ENCODE peak calls at places on chromosomes 16 and 17, in six cellular contexts. One of them, this sample, is unnamed.

GRCh38 chr17:691423-691822 is 23.2 kb downstream of the VPS53 start:
- DNase-seq in Calu3: no peak
- DNase-seq in stimulated activated naive B cell treated with anti-CD40 and anti-IgM and Interleukin-4, amounts not matched to agents 10 μg/mL and 1 μg/mL and 100 μg/mL, for 72 hours: no peak
- DNase-seq in transverse colon: no peak
- DNase-seq in AG08395: peak; percentile 57
- DNase-seq in Kasumi-1: no peak
- DNase-seq in this sample: no peak

GRCh38 chr17:4986951-4987766 is at the start of gene CAMTA2:
- DNase-seq in Calu3: peak; percentile 82
- DNase-seq in stimulated activated naive B cell treated with anti-CD40 and anti-IgM and Interleukin-4, amounts not matched to agents 10 μg/mL and 1 μg/mL and 100 μg/mL, for 72 hours: peak; percentile 71
- DNase-seq in transverse colon: peak; percentile 93
- DNase-seq in AG08395: peak; percentile 86
- DNase-seq in Kasumi-1: peak; percentile 58
- DNase-seq in this sample: peak; percentile 91

GRCh38 chr16:29663020-29663828 is at the start of gene SPN:
- DNase-seq in Calu3: no peak
- DNase-seq in stimulated activated naive B cell treated with anti-CD40 and anti-IgM and Interleukin-4, amounts not matched to agents 10 μg/mL and 1 μg/mL and 100 μg/mL, for 72 hours: peak; percentile 46
- DNase-seq in transverse colon: peak; percentile 33
- DNase-seq in AG08395: no peak
- DNase-seq in Kasumi-1: peak; percentile 63
- DNase-seq in this sample: no peak

GRCh38 chr17:44759096-44759915 is 518 bp downstream of the ADAM11 start:
- DNase-seq in Calu3: no peak
- DNase-seq in stimulated activated naive B cell treated with anti-CD40 and anti-IgM and Interleukin-4, amounts not matched to agents 10 μg/mL and 1 μg/mL and 100 μg/mL, for 72 hours: no peak
- DNase-seq in transverse colon: no peak
- DNase-seq in AG08395: peak; percentile 39
- DNase-seq in Kasumi-1: no peak
- DNase-seq in this sample: no peak

GRCh38 chr16:53898993-53899392 is 195.0 kb downstream of the FTO start:
- DNase-seq in Calu3: no peak
- DNase-seq in stimulated activated naive B cell treated with anti-CD40 and anti-IgM and Interleukin-4, amounts not matched to agents 10 μg/mL and 1 μg/mL and 100 μg/mL, for 72 hours: no peak
- DNase-seq in transverse colon: no peak
- DNase-seq in AG08395: no peak
- DNase-seq in Kasumi-1: no peak
- DNase-seq in this sample: no peak

GRCh38 chr16:72560617-72561016 is 388.7 kb upstream of the PMFBP1 start:
- DNase-seq in Calu3: no peak
- DNase-seq in stimulated activated naive B cell treated with anti-CD40 and anti-IgM and Interleukin-4, amounts not matched to agents 10 μg/mL and 1 μg/mL and 100 μg/mL, for 72 hours: no peak
- DNase-seq in transverse colon: no peak
- DNase-seq in AG08395: no peak
- DNase-seq in Kasumi-1: no peak
- DNase-seq in this sample: no peak

GRCh38 chr17:73182616-73183310 is 10.1 kb upstream of the COG1 start:
- DNase-seq in Calu3: no peak
- DNase-seq in stimulated activated naive B cell treated with anti-CD40 and anti-IgM and Interleukin-4, amounts not matched to agents 10 μg/mL and 1 μg/mL and 100 μg/mL, for 72 hours: no peak
- DNase-seq in transverse colon: no peak
- DNase-seq in AG08395: no peak
- DNase-seq in Kasumi-1: no peak
- DNase-seq in this sample: peak; percentile 64

GRCh38 chr16:89712476-89712805 is 8.3 kb downstream of the VPS9D1 start:
- DNase-seq in Calu3: no peak
- DNase-seq in stimulated activated naive B cell treated with anti-CD40 and anti-IgM and Interleukin-4, amounts not matched to agents 10 μg/mL and 1 μg/mL and 100 μg/mL, for 72 hours: no peak
- DNase-seq in transverse colon: no peak
- DNase-seq in AG08395: no peak
- DNase-seq in Kasumi-1: no peak
- DNase-seq in this sample: no peak

GRCh38 chr17:41697122-41697962 is 8.7 kb downstream of the EIF1 start:
- DNase-seq in Calu3: no peak
- DNase-seq in stimulated activated naive B cell treated with anti-CD40 and anti-IgM and Interleukin-4, amounts not matched to agents 10 μg/mL and 1 μg/mL and 100 μg/mL, for 72 hours: no peak
- DNase-seq in transverse colon: peak; percentile 63
- DNase-seq in AG08395: peak; percentile 74
- DNase-seq in Kasumi-1: peak; percentile 46
- DNase-seq in this sample: peak; percentile 39

GRCh38 chr17:72863511-72864175 is 228.8 kb downstream of the SLC39A11 start:
- DNase-seq in Calu3: no peak
- DNase-seq in stimulated activated naive B cell treated with anti-CD40 and anti-IgM and Interleukin-4, amounts not matched to agents 10 μg/mL and 1 μg/mL and 100 μg/mL, for 72 hours: no peak
- DNase-seq in transverse colon: no peak
- DNase-seq in AG08395: no peak
- DNase-seq in Kasumi-1: no peak
- DNase-seq in this sample: no peak

GRCh38 chr16:27232061-27232841 is 28.9 kb downstream of the KDM8 start:
- DNase-seq in Calu3: no peak
- DNase-seq in stimulated activated naive B cell treated with anti-CD40 and anti-IgM and Interleukin-4, amounts not matched to agents 10 μg/mL and 1 μg/mL and 100 μg/mL, for 72 hours: peak; percentile 89
- DNase-seq in transverse colon: peak; percentile 68
- DNase-seq in AG08395: no peak
- DNase-seq in Kasumi-1: no peak
- DNase-seq in this sample: no peak

GRCh38 chr16:85634747-85635544 is 21.8 kb downstream of the GSE1 start:
- DNase-seq in Calu3: peak; percentile 21
- DNase-seq in stimulated activated naive B cell treated with anti-CD40 and anti-IgM and Interleukin-4, amounts not matched to agents 10 μg/mL and 1 μg/mL and 100 μg/mL, for 72 hours: no peak
- DNase-seq in transverse colon: no peak
- DNase-seq in AG08395: no peak
- DNase-seq in Kasumi-1: no peak
- DNase-seq in this sample: peak; percentile 48

GRCh38 chr16:12613992-12614661 is 189.6 kb downstream of the CPPED1 start:
- DNase-seq in Calu3: no peak
- DNase-seq in stimulated activated naive B cell treated with anti-CD40 and anti-IgM and Interleukin-4, amounts not matched to agents 10 μg/mL and 1 μg/mL and 100 μg/mL, for 72 hours: no peak
- DNase-seq in transverse colon: no peak
- DNase-seq in AG08395: no peak
- DNase-seq in Kasumi-1: no peak
- DNase-seq in this sample: no peak

GRCh38 chr17:78529871-78530670 is 47.1 kb downstream of the DNAH17 start:
- DNase-seq in Calu3: no peak
- DNase-seq in stimulated activated naive B cell treated with anti-CD40 and anti-IgM and Interleukin-4, amounts not matched to agents 10 μg/mL and 1 μg/mL and 100 μg/mL, for 72 hours: no peak
- DNase-seq in transverse colon: peak; percentile 54
- DNase-seq in AG08395: no peak
- DNase-seq in Kasumi-1: no peak
- DNase-seq in this sample: peak; percentile 40

GRCh38 chr17:41919840-41920579 is 1.3 kb upstream of the ACLY start:
- DNase-seq in Calu3: no peak
- DNase-seq in stimulated activated naive B cell treated with anti-CD40 and anti-IgM and Interleukin-4, amounts not matched to agents 10 μg/mL and 1 μg/mL and 100 μg/mL, for 72 hours: no peak
- DNase-seq in transverse colon: no peak
- DNase-seq in AG08395: no peak
- DNase-seq in Kasumi-1: no peak
- DNase-seq in this sample: no peak

GRCh38 chr16:50367777-50368409 is 895 bp downstream of the BRD7 start:
- DNase-seq in Calu3: no peak
- DNase-seq in stimulated activated naive B cell treated with anti-CD40 and anti-IgM and Interleukin-4, amounts not matched to agents 10 μg/mL and 1 μg/mL and 100 μg/mL, for 72 hours: no peak
- DNase-seq in transverse colon: no peak
- DNase-seq in AG08395: no peak
- DNase-seq in Kasumi-1: no peak
- DNase-seq in this sample: no peak

GRCh38 chr16:80932725-80933124 is 74.0 kb downstream of the CMC2 start:
- DNase-seq in Calu3: peak; percentile 56
- DNase-seq in stimulated activated naive B cell treated with anti-CD40 and anti-IgM and Interleukin-4, amounts not matched to agents 10 μg/mL and 1 μg/mL and 100 μg/mL, for 72 hours: no peak
- DNase-seq in transverse colon: peak; percentile 41
- DNase-seq in AG08395: peak; percentile 39
- DNase-seq in Kasumi-1: no peak
- DNase-seq in this sample: peak; percentile 28

GRCh38 chr17:79420318-79421243 is 190.3 kb downstream of the RBFOX3 start:
- DNase-seq in Calu3: no peak
- DNase-seq in stimulated activated naive B cell treated with anti-CD40 and anti-IgM and Interleukin-4, amounts not matched to agents 10 μg/mL and 1 μg/mL and 100 μg/mL, for 72 hours: peak; percentile 57
- DNase-seq in transverse colon: no peak
- DNase-seq in AG08395: peak; percentile 33
- DNase-seq in Kasumi-1: no peak
- DNase-seq in this sample: no peak

GRCh38 chr17:77085916-77086432 is 54.8 kb upstream of the SEC14L1 start:
- DNase-seq in Calu3: no peak
- DNase-seq in stimulated activated naive B cell treated with anti-CD40 and anti-IgM and Interleukin-4, amounts not matched to agents 10 μg/mL and 1 μg/mL and 100 μg/mL, for 72 hours: no peak
- DNase-seq in transverse colon: no peak
- DNase-seq in AG08395: no peak
- DNase-seq in Kasumi-1: peak; percentile 95
- DNase-seq in this sample: no peak

GRCh38 chr16:85036398-85037049 is 8.9 kb downstream of the KIAA0513 start:
- DNase-seq in Calu3: no peak
- DNase-seq in stimulated activated naive B cell treated with anti-CD40 and anti-IgM and Interleukin-4, amounts not matched to agents 10 μg/mL and 1 μg/mL and 100 μg/mL, for 72 hours: no peak
- DNase-seq in transverse colon: no peak
- DNase-seq in AG08395: no peak
- DNase-seq in Kasumi-1: no peak
- DNase-seq in this sample: no peak

GRCh38 chr16:46901709-46902108 is 17.5 kb downstream of the GPT2 start:
- DNase-seq in Calu3: no peak
- DNase-seq in stimulated activated naive B cell treated with anti-CD40 and anti-IgM and Interleukin-4, amounts not matched to agents 10 μg/mL and 1 μg/mL and 100 μg/mL, for 72 hours: no peak
- DNase-seq in transverse colon: no peak
- DNase-seq in AG08395: no peak
- DNase-seq in Kasumi-1: no peak
- DNase-seq in this sample: no peak

GRCh38 chr16:51193879-51194278 is 42.8 kb upstream of the SALL1 start:
- DNase-seq in Calu3: no peak
- DNase-seq in stimulated activated naive B cell treated with anti-CD40 and anti-IgM and Interleukin-4, amounts not matched to agents 10 μg/mL and 1 μg/mL and 100 μg/mL, for 72 hours: no peak
- DNase-seq in transverse colon: no peak
- DNase-seq in AG08395: no peak
- DNase-seq in Kasumi-1: no peak
- DNase-seq in this sample: no peak

GRCh38 chr17:59914274-59914854 is 21.4 kb downstream of the RPS6KB1 start:
- DNase-seq in Calu3: no peak
- DNase-seq in stimulated activated naive B cell treated with anti-CD40 and anti-IgM and Interleukin-4, amounts not matched to agents 10 μg/mL and 1 μg/mL and 100 μg/mL, for 72 hours: no peak
- DNase-seq in transverse colon: no peak
- DNase-seq in AG08395: peak; percentile 70
- DNase-seq in Kasumi-1: peak; percentile 66
- DNase-seq in this sample: no peak

GRCh38 chr17:43442711-43443110 is 41.1 kb upstream of the DHX8 start:
- DNase-seq in Calu3: no peak
- DNase-seq in stimulated activated naive B cell treated with anti-CD40 and anti-IgM and Interleukin-4, amounts not matched to agents 10 μg/mL and 1 μg/mL and 100 μg/mL, for 72 hours: no peak
- DNase-seq in transverse colon: no peak
- DNase-seq in AG08395: peak; percentile 61
- DNase-seq in Kasumi-1: no peak
- DNase-seq in this sample: no peak

GRCh38 chr17:37802712-37803416 is 58.0 kb upstream of the HNF1B start:
- DNase-seq in Calu3: no peak
- DNase-seq in stimulated activated naive B cell treated with anti-CD40 and anti-IgM and Interleukin-4, amounts not matched to agents 10 μg/mL and 1 μg/mL and 100 μg/mL, for 72 hours: no peak
- DNase-seq in transverse colon: no peak
- DNase-seq in AG08395: peak; percentile 89
- DNase-seq in Kasumi-1: no peak
- DNase-seq in this sample: peak; percentile 38

GRCh38 chr17:75364078-75364477 is 41.4 kb downstream of the GRB2 start:
- DNase-seq in Calu3: no peak
- DNase-seq in stimulated activated naive B cell treated with anti-CD40 and anti-IgM and Interleukin-4, amounts not matched to agents 10 μg/mL and 1 μg/mL and 100 μg/mL, for 72 hours: no peak
- DNase-seq in transverse colon: no peak
- DNase-seq in AG08395: peak; percentile 68
- DNase-seq in Kasumi-1: no peak
- DNase-seq in this sample: no peak

GRCh38 chr17:33299115-33299514 is 6.0 kb upstream of the ASIC2 start:
- DNase-seq in Calu3: no peak
- DNase-seq in stimulated activated naive B cell treated with anti-CD40 and anti-IgM and Interleukin-4, amounts not matched to agents 10 μg/mL and 1 μg/mL and 100 μg/mL, for 72 hours: no peak
- DNase-seq in transverse colon: no peak
- DNase-seq in AG08395: no peak
- DNase-seq in Kasumi-1: no peak
- DNase-seq in this sample: no peak

This sample was measured in stomach.